ENCODE peak calls at places on chromosome 20, in eight cellular contexts. X is H9; F is omental fat pad; H is HFFc6; Q is CD4-positive, alpha-beta T cell; S is AG04450; K is fibroblast of the aortic adventitia; N is foreskin keratinocyte. A is an unnamed sample.
A peak's percentile ranks its signal among the peaks of the same experiment; 100 is the strongest.

GRCh38 chr20:39523405-39523804 is 561.3 kb downstream of the DHX35 start:
- DNase-seq in K (no peak), Q (no peak), S (no peak), N (no peak), H (no peak), F (no peak), X (no peak), A (no peak)

GRCh38 chr20:14951105-14951504 is 613.7 kb upstream of the FLRT3 start:
- DNase-seq in S (no peak), X (no peak), H (no peak), F (no peak), N (peak; percentile 38), K (no peak), Q (no peak), A (no peak)

GRCh38 chr20:2814587-2815051 is at the start of gene C20orf141:
- DNase-seq in F (peak; percentile 52), X (no peak), Q (no peak), S (peak; percentile 93), N (peak; percentile 96), H (peak; percentile 98), K (peak; percentile 99), A (no peak)

GRCh38 chr20:45450097-45450818 is 19.3 kb upstream of the WFDC2 start:
- DNase-seq in K (peak; percentile 72), H (peak; percentile 36), N (peak; percentile 34), X (peak; percentile 47), S (no peak), Q (no peak), F (no peak), A (peak; percentile 62)

GRCh38 chr20:47224300-47224791 is 132.2 kb downstream of the ZMYND8 start:
- DNase-seq in K (no peak), Q (no peak), X (no peak), H (no peak), F (no peak), S (no peak), N (no peak), A (no peak)

GRCh38 chr20:25195962-25196700 is 619 bp downstream of the ENTPD6 start:
- DNase-seq in F (no peak), S (no peak), K (no peak), X (peak; percentile 52), N (peak; percentile 33), Q (peak; percentile 34), H (peak; percentile 6), A (no peak)

GRCh38 chr20:58645277-58645968 is 5.7 kb upstream of the STX16 start:
- DNase-seq in Q (no peak), F (no peak), K (peak; percentile 86), S (no peak), H (no peak), X (peak; percentile 12), N (peak; percentile 83), A (no peak)

GRCh38 chr20:50425076-50425475 is 85.1 kb upstream of the PTPN1 start:
- DNase-seq in N (no peak), S (no peak), F (no peak), Q (no peak), X (no peak), H (no peak), K (no peak), A (peak; percentile 76)

GRCh38 chr20:1313236-1313964 is 15.5 kb downstream of the SDCBP2 start:
- DNase-seq in S (no peak), Q (peak; percentile 56), F (peak; percentile 48), H (peak; percentile 28), K (peak; percentile 85), N (no peak), X (peak; percentile 72), A (no peak)

GRCh38 chr20:51767867-51768758 is at the start of gene ATP9A:
- DNase-seq in Q (no peak), F (no peak), H (no peak), X (no peak), N (no peak), K (peak; percentile 27), S (no peak), A (no peak)

GRCh38 chr20:25054995-25055629 is 2.8 kb downstream of the ACSS1 start:
- DNase-seq in S (no peak), N (no peak), H (peak; percentile 22), Q (no peak), X (no peak), K (peak; percentile 47), F (no peak), A (peak; percentile 45)

GRCh38 chr20:7703436-7703835 is 236.8 kb downstream of the HAO1 start:
- DNase-seq in S (no peak), N (peak; percentile 40), Q (no peak), H (no peak), X (no peak), K (no peak), F (no peak), A (no peak)

GRCh38 chr20:8809107-8809953 is 259.6 kb upstream of the PLCB4 start:
- DNase-seq in K (no peak), N (no peak), S (no peak), F (no peak), X (no peak), H (no peak), Q (no peak), A (no peak)

GRCh38 chr20:2006452-2007381 is 12.9 kb upstream of the PDYN start:
- DNase-seq in H (no peak), K (peak; percentile 75), Q (no peak), S (peak; percentile 1), N (peak; percentile 33), F (no peak), X (peak; percentile 58), A (no peak)

GRCh38 chr20:47620808-47621805 is 119.4 kb downstream of the NCOA3 start:
- DNase-seq in Q (no peak), F (no peak), H (peak; percentile 71), N (peak; percentile 33), K (peak; percentile 89), X (no peak), S (peak; percentile 37), A (no peak)

GRCh38 chr20:41499961-41500725 is 118.0 kb downstream of the CHD6 start:
- DNase-seq in H (peak; percentile 56), N (no peak), X (no peak), F (no peak), K (no peak), Q (no peak), S (no peak), A (no peak)

GRCh38 chr20:46350201-46350985 is 42.1 kb upstream of the CDH22 start:
- DNase-seq in F (no peak), K (peak; percentile 83), X (peak; percentile 70), Q (no peak), N (peak; percentile 21), H (peak; percentile 80), S (peak; percentile 65), A (peak; percentile 68)

GRCh38 chr20:25296094-25297093 is 48.5 kb downstream of the PYGB start:
- DNase-seq in N (no peak), H (peak; percentile 3), X (no peak), S (no peak), F (no peak), K (peak; percentile 72), Q (no peak), A (no peak)

GRCh38 chr20:62388839-62389600 is 2.1 kb downstream of the RPS21 start:
- DNase-seq in S (no peak), F (no peak), X (no peak), H (no peak), Q (no peak), K (no peak), N (no peak), A (no peak)
- TF ChIP-seq CTCF in S (peak; percentile 4), F (no peak), X (peak; percentile 36), H (peak; percentile 45), Q (no peak), K (no peak), N (peak; percentile 30), A (no peak)

DNA sequence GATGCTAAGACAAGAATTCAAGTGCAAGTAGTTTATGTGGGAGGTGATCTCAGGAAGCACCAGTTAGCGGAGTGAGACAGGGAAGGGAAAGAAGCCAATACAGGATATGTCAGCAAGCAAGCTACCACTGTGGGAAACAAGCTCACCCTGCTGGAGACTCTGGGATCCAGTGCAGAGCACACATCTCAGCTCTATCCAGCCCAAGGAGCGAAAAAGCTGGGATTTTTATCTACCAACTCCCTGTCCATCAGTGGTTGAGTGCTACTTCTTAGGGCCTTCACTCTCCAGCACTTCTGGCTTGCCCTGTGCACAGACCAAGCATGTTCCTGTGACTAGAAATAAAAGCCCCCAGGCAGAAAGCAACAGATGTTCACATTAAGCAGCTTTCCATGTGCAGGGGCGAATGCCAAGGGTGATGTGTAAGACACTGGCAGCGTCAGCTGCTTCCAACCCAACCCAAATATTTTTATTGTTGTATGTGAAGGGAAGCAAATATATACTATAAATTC is 10.8 kb upstream of the RNF24 start:
- DNase-seq in H (peak; percentile 70), N (peak; percentile 91), F (no peak), S (peak; percentile 68), X (peak; percentile 52), Q (no peak), K (peak; percentile 82), A (no peak)
- TF ChIP-seq CTCF in H (peak; percentile 66), N (peak; percentile 57), F (no peak), S (peak; percentile 69), X (peak; percentile 51), Q (no peak), K (peak; percentile 57), A (no peak)

DNA sequence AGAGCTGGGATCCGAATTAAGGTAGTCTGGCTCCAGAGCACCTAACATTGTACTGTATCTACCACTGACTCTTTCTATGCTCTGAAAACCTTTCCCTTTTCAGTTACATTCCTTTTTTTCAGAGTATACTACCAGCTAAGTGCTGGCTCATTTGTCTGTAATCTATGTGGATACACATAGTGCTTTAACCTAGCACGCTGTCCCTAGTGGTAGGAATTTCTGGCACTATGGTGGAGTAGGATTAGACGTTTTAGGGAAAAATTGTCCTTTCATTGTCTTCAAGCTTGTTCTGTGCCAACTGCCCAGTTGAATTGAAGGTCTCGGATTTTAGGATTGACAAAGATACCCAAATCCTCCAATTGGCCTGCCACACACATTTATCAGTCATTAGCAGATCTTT is 259.1 kb upstream of the FERMT1 start:
- DNase-seq in X (no peak), F (no peak), S (peak; percentile 2), H (no peak), N (peak; percentile 29), Q (no peak), K (peak; percentile 1), A (no peak)
- TF ChIP-seq CTCF in X (peak; percentile 79), F (no peak), S (peak; percentile 68), H (peak; percentile 28), N (peak; percentile 69), Q (no peak), K (peak; percentile 26), A (no peak)

GRCh38 chr20:37417857-37418501 is 72.0 kb downstream of the SRC start:
- DNase-seq in X (no peak), N (no peak), H (no peak), Q (no peak), K (peak; percentile 56), S (no peak), F (no peak), A (no peak)
- TF ChIP-seq CTCF in X (no peak), N (peak; percentile 32), H (no peak), Q (no peak), K (no peak), S (no peak), F (no peak), A (no peak)